ENCODE peak calls at places on chromosomes 2 and 18, in six cellular contexts. G is IMR-90, O is heart left ventricle, K is fibroblast of lung, E is keratinocyte, F is WERI-Rb-1. M is an unnamed sample.

GRCh38 chr2:134670955-134671354 is 47.8 kb downstream of the TMEM163 start:
- DNase-seq in E (no peak), O (no peak), F (no peak), K (no peak), G (no peak), M (no peak)

GRCh38 chr2:27741673-27742072 is 29.8 kb upstream of the MRPL33 start:
- DNase-seq in E (no peak), G (no peak), F (no peak), O (no peak), K (no peak), M (no peak)

GRCh38 chr2:137525644-137526190 is 438.6 kb upstream of the HNMT start:
- DNase-seq in O (no peak), E (no peak), F (no peak), K (no peak), G (no peak), M (no peak)

GRCh38 chr2:9764153-9764778 is 79.0 kb upstream of the TAF1B start:
- DNase-seq in G (no peak), K (no peak), O (no peak), E (no peak), F (no peak), M (no peak)

GRCh38 chr18:36830141-36830495 is 1.2 kb downstream of the KIAA1328 start:
- DNase-seq in K (no peak), F (no peak), E (no peak), G (no peak), O (no peak), M (no peak)

GRCh38 chr2:88765154-88765948 is 73.9 kb downstream of the RPIA start:
- DNase-seq in F (peak), E (no peak), G (peak), K (peak), O (no peak), M (peak)

GRCh38 chr2:124325667-124326425 is 300.8 kb downstream of the CNTNAP5 start:
- DNase-seq in G (no peak), F (peak), E (no peak), O (no peak), K (no peak), M (no peak)

GRCh38 chr2:10305254-10305635 is 2.5 kb downstream of the HPCAL1 start:
- DNase-seq in K (peak), O (no peak), G (no peak), F (no peak), E (no peak), M (no peak)

GRCh38 chr2:53896864-53897263 is 37.1 kb upstream of the GPR75 start:
- DNase-seq in O (no peak), G (peak), F (no peak), E (peak), K (peak), M (no peak)

DNA sequence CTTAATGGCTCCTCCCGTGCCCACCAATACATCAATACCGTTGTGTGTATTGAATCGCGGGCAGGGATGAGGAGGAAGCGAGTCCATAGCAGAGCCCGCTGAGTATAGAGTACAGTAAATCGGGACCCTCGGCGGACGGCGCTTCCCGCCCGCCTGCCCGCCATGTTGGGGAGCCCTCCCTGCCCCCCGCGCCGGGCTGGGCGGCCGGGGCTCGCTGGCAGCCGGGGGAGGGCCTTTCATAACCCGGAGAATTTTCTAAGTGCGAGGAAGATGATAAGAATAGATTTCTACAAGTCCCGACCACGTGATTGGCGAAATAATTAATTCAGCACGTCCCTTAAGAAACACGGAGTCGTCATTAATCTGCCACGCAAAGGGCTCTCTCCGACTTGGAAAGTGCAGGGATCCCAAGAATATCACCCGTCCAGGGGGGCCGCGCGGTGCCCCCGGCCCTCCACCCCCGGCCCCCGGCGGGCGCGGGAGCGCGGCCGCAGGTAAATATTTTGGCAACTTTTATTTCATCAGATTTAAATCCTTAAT is at the start of gene HOXD3:
- DNase-seq in E (no peak), F (no peak), O (no peak), G (no peak), K (no peak), M (no peak)
- H3K4me3 ChIP-seq in E (no peak), F (peak), O (no peak), G (no peak), K (no peak), M (peak)

GRCh38 chr2:126227250-126227649 is 428.7 kb upstream of the GYPC start:
- DNase-seq in K (peak), E (no peak), O (no peak), G (no peak), F (no peak), M (no peak)
- TF ChIP-seq CTCF in K (no peak), E (no peak), O (peak), G (no peak), F (peak), M (no peak)

GRCh38 chr2:178627401-178627800 is 147.1 kb downstream of the PLEKHA3 start:
- DNase-seq in K (no peak), E (no peak), O (no peak), F (no peak), G (no peak), M (no peak)
- H3K27ac ChIP-seq in K (no peak), E (no peak), O (peak), F (no peak), G (no peak), M (no peak)

DNA sequence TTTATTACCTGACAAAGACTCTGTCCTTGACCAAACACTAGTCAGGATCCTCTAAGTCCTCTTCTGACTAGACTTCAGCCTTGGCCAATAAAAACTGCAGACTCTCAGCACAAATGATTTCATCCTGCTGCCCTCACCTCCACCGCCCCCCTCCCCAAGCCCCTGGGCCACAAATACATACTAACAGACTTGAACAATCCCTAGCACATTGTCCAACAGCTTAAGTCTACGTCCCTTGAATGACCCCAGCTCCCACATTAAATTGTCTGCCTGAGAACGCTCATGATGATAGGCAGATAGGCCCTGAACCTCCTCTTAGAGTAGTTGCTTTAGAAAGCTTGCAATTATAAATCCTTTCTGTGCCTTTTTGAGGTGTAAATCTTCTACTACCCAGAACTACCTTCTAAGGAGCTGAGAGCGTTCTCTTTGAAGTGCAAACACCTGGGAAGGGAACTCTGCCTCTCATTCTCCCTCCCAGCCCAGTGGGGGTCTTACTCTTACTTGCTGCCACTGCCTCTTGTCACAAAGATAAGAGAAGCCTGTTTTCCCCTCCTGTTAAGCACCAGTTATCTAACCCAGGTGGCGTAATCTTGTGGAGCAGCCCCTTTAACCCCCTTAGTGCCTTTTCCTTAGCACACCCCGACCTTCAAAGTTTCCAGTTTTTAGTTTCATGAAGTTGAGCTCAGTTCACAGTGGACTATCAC is 1225.6 kb downstream of the LRP1B start:
- DNase-seq in E (no peak), G (no peak), O (no peak), K (no peak), F (peak), M (no peak)
- H3K4me3 ChIP-seq in E (no peak), G (no peak), O (no peak), K (no peak), F (no peak), M (no peak)

GRCh38 chr2:72275084-72275483 is 127.4 kb upstream of the CYP26B1 start:
- DNase-seq in K (no peak), O (no peak), F (no peak), E (no peak), G (no peak), M (no peak)

GRCh38 chr2:72274284-72274869 is 126.7 kb upstream of the CYP26B1 start:
- DNase-seq in G (peak), F (no peak), K (no peak), E (no peak), O (no peak), M (no peak)

GRCh38 chr2:72271276-72271614 is 123.6 kb upstream of the CYP26B1 start:
- DNase-seq in F (no peak), O (no peak), G (no peak), E (no peak), K (no peak), M (no peak)

GRCh38 chr2:72271766-72272615 is 124.3 kb upstream of the CYP26B1 start:
- DNase-seq in G (no peak), F (peak), K (no peak), E (no peak), O (no peak), M (no peak)

DNA sequence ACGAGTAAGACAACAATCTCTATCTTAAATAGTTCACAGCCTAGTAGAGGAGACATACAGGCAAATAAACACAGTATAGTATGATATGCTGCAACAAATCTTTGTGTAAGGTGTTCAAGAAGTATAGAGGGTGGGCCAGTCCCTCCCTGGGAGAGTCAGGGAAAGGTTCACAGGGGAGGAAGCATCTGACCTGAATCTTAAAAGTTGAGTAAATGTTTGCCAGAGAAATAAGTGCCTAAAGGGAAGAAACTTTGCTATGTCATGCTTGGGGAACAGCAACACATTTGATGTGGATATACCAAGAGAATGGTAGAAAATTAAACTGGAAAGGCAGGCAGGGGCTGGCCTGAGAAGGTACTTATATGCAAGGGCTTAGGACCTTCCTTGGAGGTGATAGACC is 125.7 kb upstream of the CYP26B1 start:
- DNase-seq in K (no peak), F (no peak), G (no peak), O (no peak), E (no peak), M (no peak)
- TF ChIP-seq CTCF in K (no peak), F (no peak), G (no peak), O (no peak), E (no peak), M (no peak)

DNA sequence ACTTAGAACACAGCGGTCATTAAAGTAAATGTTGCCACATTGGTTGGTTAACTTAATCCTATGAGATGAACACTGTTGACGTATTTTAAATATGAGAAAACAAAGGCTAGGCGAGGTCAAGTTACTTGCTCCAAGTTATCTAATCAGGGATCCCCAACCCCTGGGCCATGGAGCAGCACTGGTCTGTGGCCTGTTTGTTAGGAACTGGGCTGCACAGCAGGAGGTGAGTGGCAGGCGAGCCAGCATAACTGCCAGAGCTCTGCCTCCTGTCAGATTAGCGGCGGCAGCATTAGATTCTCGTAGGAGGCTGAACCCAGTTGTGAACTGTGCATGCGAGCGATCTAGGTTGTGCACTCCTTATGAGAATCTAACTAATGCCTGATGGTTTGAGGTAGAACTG is 878.9 kb downstream of the CPS1 start:
- DNase-seq in F (peak), E (no peak), K (no peak), O (no peak), G (no peak), M (no peak)
- H3K27ac ChIP-seq in F (no peak), E (no peak), K (no peak), O (no peak), G (no peak), M (no peak)

DNA sequence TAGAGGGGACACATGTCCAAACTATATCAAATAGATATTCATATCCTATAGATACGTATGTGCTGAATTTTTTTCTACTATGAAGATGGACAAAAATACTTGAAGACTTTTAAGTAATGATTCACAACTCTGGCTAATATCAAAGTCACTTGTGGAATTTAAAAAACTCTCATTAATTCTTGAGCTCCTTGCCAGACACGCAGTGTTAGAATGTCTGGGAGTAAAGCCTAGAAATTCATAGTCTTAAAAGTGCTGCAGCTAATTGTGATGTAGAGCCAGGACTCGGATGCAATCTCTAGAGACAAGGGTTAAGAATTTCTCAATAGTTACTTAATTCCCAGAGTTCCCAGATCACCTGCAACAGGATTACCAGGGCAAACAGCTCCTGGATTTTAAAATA is 107.4 kb downstream of the ARL6IP6 start:
- DNase-seq in G (peak), K (no peak), F (no peak), E (no peak), O (no peak), M (no peak)
- H3K4me3 ChIP-seq in G (no peak), K (no peak), F (no peak), E (no peak), O (no peak), M (peak)

DNA sequence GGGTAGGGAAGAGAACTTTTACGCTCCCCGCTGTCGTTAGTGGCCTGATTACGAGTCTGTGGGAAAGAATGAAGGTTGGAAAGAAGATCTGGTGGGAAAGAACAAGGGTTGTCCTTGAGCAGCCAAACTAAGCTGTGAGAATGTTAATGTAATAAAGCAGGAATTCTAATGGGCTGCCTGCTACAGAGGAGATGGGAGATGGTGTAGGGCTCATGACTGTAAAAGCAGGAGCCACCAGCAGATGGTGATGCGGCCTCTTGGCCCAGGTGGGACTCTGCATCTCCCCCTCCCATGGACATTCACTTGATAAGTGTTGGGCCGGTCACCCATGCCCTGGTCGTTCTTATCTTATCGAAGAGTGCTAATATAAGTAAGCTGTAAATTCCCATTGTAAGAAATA is 150.0 kb downstream of the NEDD4L start:
- DNase-seq in E (no peak), G (no peak), O (peak), K (no peak), F (peak), M (no peak)
- TF ChIP-seq CTCF in E (peak), G (peak), O (peak), K (no peak), F (peak), M (no peak)

M was measured in spleen.